ENCODE peak calls at places on chromosomes 12 and 14, in eight cellular contexts. D, L, C, Y, V, P, A and N are unnamed samples.

GRCh38 chr12:3247077-3247476 is 169.9 kb downstream of the TSPAN9 start:
- DNase-seq in D (no peak), L (no peak), C (no peak), Y (no peak), V (no peak), P (no peak), A (no peak), N (no peak)

GRCh38 chr12:113227169-113227568 is 5.9 kb downstream of the TPCN1 start:
- DNase-seq in D (no peak), L (peak), C (no peak), Y (no peak), V (no peak), P (no peak), A (no peak), N (no peak)

GRCh38 chr12:64682572-64683277 is 72.4 kb downstream of the RASSF3 start:
- DNase-seq in D (peak), L (peak), C (no peak), Y (no peak), V (no peak), P (no peak), A (no peak), N (no peak)

GRCh38 chr12:7142057-7142644 is 12.0 kb downstream of the CLSTN3 start:
- DNase-seq in D (no peak), L (no peak), C (peak), Y (no peak), V (no peak), P (peak), A (peak), N (peak)

GRCh38 chr12:98973395-98973794 is 328.3 kb downstream of the APAF1 start:
- DNase-seq in D (no peak), L (no peak), C (no peak), Y (no peak), V (no peak), P (no peak), A (no peak), N (no peak)

GRCh38 chr12:52248541-52249035 is 15.5 kb downstream of the KRT7 start:
- DNase-seq in D (peak), L (no peak), C (no peak), Y (no peak), V (no peak), P (peak), A (no peak), N (no peak)

GRCh38 chr12:131735863-131736806 is 25.2 kb downstream of the SFSWAP start:
- DNase-seq in D (no peak), L (no peak), C (no peak), Y (no peak), V (no peak), P (no peak), A (no peak), N (no peak)

GRCh38 chr14:41891624-41892023 is 284.9 kb downstream of the LRFN5 start:
- DNase-seq in D (no peak), L (no peak), C (no peak), Y (no peak), V (no peak), P (no peak), A (no peak), N (no peak)

GRCh38 chr12:122243965-122244364 is 18.1 kb upstream of the DIABLO start:
- DNase-seq in D (no peak), L (no peak), C (no peak), Y (no peak), V (no peak), P (no peak), A (no peak), N (no peak)

GRCh38 chr12:67813509-67813908 is 165.0 kb downstream of the DYRK2 start:
- DNase-seq in D (no peak), L (no peak), C (no peak), Y (no peak), V (no peak), P (no peak), A (no peak), N (no peak)

GRCh38 chr14:75484711-75485429 is 37.4 kb upstream of the BATF start:
- DNase-seq in D (no peak), L (no peak), C (no peak), Y (no peak), V (no peak), P (no peak), A (no peak), N (no peak)

GRCh38 chr12:42235426-42235825 is 2.6 kb downstream of the YAF2 start:
- DNase-seq in D (no peak), L (peak), C (no peak), Y (no peak), V (no peak), P (no peak), A (no peak), N (no peak)

DNA sequence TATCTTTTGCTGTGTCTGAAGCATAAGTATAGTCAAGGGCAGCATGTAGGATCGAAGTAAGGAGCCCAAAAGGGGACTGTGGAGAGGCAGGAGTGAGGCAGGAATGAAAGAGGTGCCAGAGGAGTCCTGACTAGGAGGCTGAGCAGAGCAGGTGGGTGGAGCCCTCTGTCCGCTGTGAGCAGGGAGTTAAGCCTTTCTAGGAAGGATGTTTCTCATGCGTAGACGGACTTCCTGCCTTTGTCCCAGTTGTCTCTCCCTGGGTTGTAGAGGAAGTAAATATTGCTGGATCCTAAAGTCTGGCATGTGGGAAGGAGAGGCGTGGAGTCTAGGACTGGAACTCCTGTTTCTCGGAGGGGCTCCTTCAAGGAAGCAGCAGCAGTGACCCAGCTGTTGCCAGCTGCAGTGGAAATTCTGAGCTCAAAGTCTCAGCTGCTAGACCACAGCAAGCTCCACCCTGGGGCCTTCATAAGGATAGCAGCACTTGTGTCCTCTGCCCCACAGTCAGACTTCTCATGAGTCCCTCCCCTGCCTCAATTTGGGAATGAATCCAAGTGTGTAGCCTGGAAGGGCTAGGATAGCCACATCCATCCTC is 44.0 kb downstream of the RBMS2 start:
- DNase-seq in D (peak), L (peak), C (no peak), Y (peak), V (no peak), P (peak), A (peak), N (no peak)
- TF ChIP-seq CTCF in D (no peak), L (peak), C (no peak), Y (peak), V (no peak), P (no peak), A (no peak), N (no peak)

DNA sequence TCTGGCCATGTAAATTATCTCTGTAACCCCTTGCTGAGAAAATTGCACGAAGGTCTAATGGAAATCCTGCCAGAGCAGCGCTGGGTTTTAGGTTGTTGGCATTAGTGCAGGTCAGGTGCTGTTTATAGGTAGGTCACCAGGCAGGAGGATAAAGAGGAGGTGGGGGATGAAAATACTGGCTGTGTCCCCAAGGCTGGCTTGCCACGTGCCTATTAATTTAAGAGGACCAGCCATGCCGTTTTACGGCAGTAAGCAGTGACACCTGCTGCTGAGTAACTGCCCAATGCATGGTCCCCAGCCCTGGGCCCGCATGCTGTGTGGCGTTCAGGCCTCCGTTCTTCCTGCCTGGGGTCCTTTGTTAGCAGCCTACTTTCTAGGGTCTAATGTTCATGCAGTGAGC is 67.2 kb downstream of the WDR20 start:
- DNase-seq in D (peak), L (no peak), C (no peak), Y (peak), V (no peak), P (no peak), A (no peak), N (no peak)
- TF ChIP-seq CTCF in D (no peak), L (no peak), C (peak), Y (no peak), V (no peak), P (peak), A (no peak), N (no peak)

GRCh38 chr12:94207467-94208432 is 59.4 kb downstream of the PLXNC1 start:
- DNase-seq in D (no peak), L (peak), C (no peak), Y (no peak), V (no peak), P (no peak), A (peak), N (no peak)

GRCh38 chr12:94211011-94211410 is 62.6 kb downstream of the PLXNC1 start:
- DNase-seq in D (no peak), L (no peak), C (no peak), Y (no peak), V (no peak), P (no peak), A (no peak), N (no peak)

GRCh38 chr12:94206886-94207285 is 58.5 kb downstream of the PLXNC1 start:
- DNase-seq in D (no peak), L (no peak), C (no peak), Y (no peak), V (no peak), P (no peak), A (no peak), N (no peak)

GRCh38 chr12:94209240-94209639 is 60.9 kb downstream of the PLXNC1 start:
- DNase-seq in D (no peak), L (no peak), C (no peak), Y (no peak), V (no peak), P (no peak), A (no peak), N (no peak)

GRCh38 chr12:94208433-94208921 is 60.1 kb downstream of the PLXNC1 start:
- DNase-seq in D (no peak), L (peak), C (no peak), Y (no peak), V (no peak), P (no peak), A (no peak), N (no peak)
- TF ChIP-seq CTCF in D (no peak), L (no peak), C (no peak), Y (no peak), V (no peak), P (no peak), A (no peak), N (no peak)

DNA sequence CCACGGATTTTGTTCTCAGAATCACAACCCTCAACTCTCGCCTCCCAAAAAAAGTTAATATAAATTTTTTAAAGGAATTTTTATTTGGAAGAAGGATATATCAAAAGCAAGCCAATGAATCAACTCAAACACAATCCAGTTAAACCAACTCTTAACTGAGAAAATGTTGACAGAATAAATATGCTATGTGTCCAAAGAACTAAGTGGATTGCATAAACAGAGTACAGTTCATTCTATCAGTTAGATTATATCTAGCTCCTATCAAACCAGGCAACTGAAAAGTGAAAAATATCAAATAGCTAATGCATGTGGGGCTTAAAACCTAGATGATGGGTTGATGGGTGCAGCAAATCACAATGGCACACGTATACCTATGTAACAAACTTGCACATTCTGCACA is 16.6 kb downstream of the SLC41A2 start:
- DNase-seq in D (no peak), L (no peak), C (no peak), Y (no peak), V (no peak), P (no peak), A (no peak), N (no peak)
- TF ChIP-seq CTCF in D (no peak), L (no peak), C (no peak), Y (no peak), V (no peak), P (no peak), A (no peak), N (no peak)

GRCh38 chr12:12017798-12018197 is 52.9 kb upstream of the BCL2L14 start:
- DNase-seq in D (no peak), L (no peak), C (no peak), Y (no peak), V (no peak), P (peak), A (no peak), N (no peak)
- TF ChIP-seq CTCF in D (no peak), L (peak), C (no peak), Y (peak), V (no peak), P (peak), A (no peak), N (no peak)

GRCh38 chr12:120628919-120629318 is 11.5 kb upstream of the CABP1 start:
- DNase-seq in D (no peak), L (peak), C (no peak), Y (peak), V (no peak), P (peak), A (no peak), N (no peak)
- TF ChIP-seq CTCF in D (no peak), L (peak), C (no peak), Y (peak), V (no peak), P (peak), A (no peak), N (no peak)

GRCh38 chr12:49331360-49332222 is 5.4 kb downstream of the C1QL4 start:
- DNase-seq in D (peak), L (peak), C (peak), Y (peak), V (no peak), P (peak), A (no peak), N (no peak)
- TF ChIP-seq CTCF in D (peak), L (peak), C (peak), Y (peak), V (peak), P (peak), A (no peak), N (peak)

GRCh38 chr14:95069018-95069417 is 88.3 kb downstream of the DICER1 start:
- DNase-seq in D (no peak), L (no peak), C (no peak), Y (no peak), V (no peak), P (no peak), A (no peak), N (no peak)

GRCh38 chr14:95071649-95072256 is 85.6 kb downstream of the DICER1 start:
- DNase-seq in D (no peak), L (no peak), C (no peak), Y (no peak), V (no peak), P (no peak), A (no peak), N (no peak)

GRCh38 chr14:95069547-95069946 is 87.8 kb downstream of the DICER1 start:
- DNase-seq in D (peak), L (no peak), C (no peak), Y (no peak), V (no peak), P (no peak), A (no peak), N (no peak)

GRCh38 chr14:95072310-95072709 is 85.0 kb downstream of the DICER1 start:
- DNase-seq in D (no peak), L (no peak), C (no peak), Y (no peak), V (no peak), P (no peak), A (no peak), N (no peak)

GRCh38 chr14:95070748-95071435 is 86.4 kb downstream of the DICER1 start:
- DNase-seq in D (no peak), L (no peak), C (no peak), Y (no peak), V (no peak), P (no peak), A (no peak), N (no peak)
- TF ChIP-seq CTCF in D (no peak), L (no peak), C (no peak), Y (no peak), V (no peak), P (no peak), A (no peak), N (no peak)